ENCODE peak calls at places on chromosomes 2 and 18, in five cellular contexts. One of them, this sample, is unnamed.

GRCh38 chr2:52934354-52934898 is 833.2 kb upstream of the CHAC2 start:
- DNase-seq in ascending aorta: no peak
- DNase-seq in keratinocyte: peak
- DNase-seq in fibroblast of mammary gland: peak
- DNase-seq in mammary epithelial cell: peak
- DNase-seq in this sample: no peak

GRCh38 chr2:16330012-16330411 is 335.6 kb downstream of the CYRIA start:
- DNase-seq in ascending aorta: no peak
- DNase-seq in keratinocyte: no peak
- DNase-seq in fibroblast of mammary gland: no peak
- DNase-seq in mammary epithelial cell: no peak
- DNase-seq in this sample: no peak

GRCh38 chr2:215870986-215871385 is 142.4 kb downstream of the MREG start:
- DNase-seq in ascending aorta: no peak
- DNase-seq in keratinocyte: no peak
- DNase-seq in fibroblast of mammary gland: peak
- DNase-seq in mammary epithelial cell: no peak
- DNase-seq in this sample: no peak

GRCh38 chr2:30106543-30106942 is 40.3 kb upstream of the YPEL5 start:
- DNase-seq in ascending aorta: no peak
- DNase-seq in keratinocyte: no peak
- DNase-seq in fibroblast of mammary gland: peak
- DNase-seq in mammary epithelial cell: peak
- DNase-seq in this sample: no peak

GRCh38 chr2:98298685-98299180 is 47.5 kb upstream of the CNGA3 start:
- DNase-seq in ascending aorta: no peak
- DNase-seq in keratinocyte: no peak
- DNase-seq in fibroblast of mammary gland: no peak
- DNase-seq in mammary epithelial cell: no peak
- DNase-seq in this sample: no peak

GRCh38 chr18:35688757-35689156 is 107.2 kb downstream of the GALNT1 start:
- DNase-seq in ascending aorta: no peak
- DNase-seq in keratinocyte: no peak
- DNase-seq in fibroblast of mammary gland: no peak
- DNase-seq in mammary epithelial cell: peak
- DNase-seq in this sample: peak

GRCh38 chr2:237411683-237412349 is 2.1 kb downstream of the COL6A3 start:
- DNase-seq in ascending aorta: no peak
- DNase-seq in keratinocyte: no peak
- DNase-seq in fibroblast of mammary gland: peak
- DNase-seq in mammary epithelial cell: no peak
- DNase-seq in this sample: no peak

GRCh38 chr2:110800611-110801402 is 68.4 kb downstream of the ACOXL start:
- DNase-seq in ascending aorta: no peak
- DNase-seq in keratinocyte: no peak
- DNase-seq in fibroblast of mammary gland: no peak
- DNase-seq in mammary epithelial cell: no peak
- DNase-seq in this sample: no peak

GRCh38 chr2:62489162-62489561 is 16.8 kb downstream of the TMEM17 start:
- DNase-seq in ascending aorta: no peak
- DNase-seq in keratinocyte: no peak
- DNase-seq in fibroblast of mammary gland: peak
- DNase-seq in mammary epithelial cell: no peak
- DNase-seq in this sample: no peak

GRCh38 chr2:69827796-69828540 is 1.5 kb upstream of the GMCL1 start:
- DNase-seq in ascending aorta: no peak
- DNase-seq in keratinocyte: no peak
- DNase-seq in fibroblast of mammary gland: peak
- DNase-seq in mammary epithelial cell: no peak
- DNase-seq in this sample: no peak

GRCh38 chr2:27717070-27717453 is 53.4 kb downstream of the SLC4A1AP start:
- DNase-seq in ascending aorta: no peak
- DNase-seq in keratinocyte: peak
- DNase-seq in fibroblast of mammary gland: peak
- DNase-seq in mammary epithelial cell: peak
- DNase-seq in this sample: no peak

GRCh38 chr18:6983366-6983765 is 134.2 kb downstream of the LAMA1 start:
- DNase-seq in ascending aorta: no peak
- DNase-seq in keratinocyte: no peak
- DNase-seq in fibroblast of mammary gland: no peak
- DNase-seq in mammary epithelial cell: no peak
- DNase-seq in this sample: no peak

GRCh38 chr18:61333746-61334490 is 688 bp downstream of the CDH20 start:
- DNase-seq in ascending aorta: no peak
- DNase-seq in keratinocyte: no peak
- DNase-seq in fibroblast of mammary gland: peak
- DNase-seq in mammary epithelial cell: peak
- DNase-seq in this sample: no peak

GRCh38 chr2:170596576-170596975 is 118.6 kb upstream of the SP5 start:
- DNase-seq in ascending aorta: no peak
- DNase-seq in keratinocyte: no peak
- DNase-seq in fibroblast of mammary gland: no peak
- DNase-seq in mammary epithelial cell: no peak
- DNase-seq in this sample: no peak

GRCh38 chr2:218002792-218003191 is at the start of gene TNS1:
- DNase-seq in ascending aorta: no peak
- DNase-seq in keratinocyte: no peak
- DNase-seq in fibroblast of mammary gland: peak
- DNase-seq in mammary epithelial cell: no peak
- DNase-seq in this sample: no peak
- H3K4me3 ChIP-seq in ascending aorta: peak
- H3K4me3 ChIP-seq in keratinocyte: no peak
- H3K4me3 ChIP-seq in fibroblast of mammary gland: peak
- H3K4me3 ChIP-seq in mammary epithelial cell: no peak
- H3K4me3 ChIP-seq in this sample: no peak

GRCh38 chr2:230910546-230911135 is 14.4 kb downstream of the GPR55 start:
- DNase-seq in ascending aorta: no peak
- DNase-seq in keratinocyte: no peak
- DNase-seq in fibroblast of mammary gland: no peak
- DNase-seq in mammary epithelial cell: no peak
- DNase-seq in this sample: no peak
- TF ChIP-seq CTCF in ascending aorta: no peak
- TF ChIP-seq CTCF in keratinocyte: no peak
- TF ChIP-seq CTCF in fibroblast of mammary gland: no peak
- TF ChIP-seq CTCF in mammary epithelial cell: no peak
- TF ChIP-seq CTCF in this sample: no peak

GRCh38 chr2:134391751-134392160 is 137.9 kb downstream of the MGAT5 start:
- DNase-seq in ascending aorta: no peak
- DNase-seq in keratinocyte: peak
- DNase-seq in fibroblast of mammary gland: no peak
- DNase-seq in mammary epithelial cell: peak
- DNase-seq in this sample: peak
- H3K4me3 ChIP-seq in ascending aorta: no peak
- H3K4me3 ChIP-seq in keratinocyte: no peak
- H3K4me3 ChIP-seq in fibroblast of mammary gland: no peak
- H3K4me3 ChIP-seq in mammary epithelial cell: no peak
- H3K4me3 ChIP-seq in this sample: no peak

DNA sequence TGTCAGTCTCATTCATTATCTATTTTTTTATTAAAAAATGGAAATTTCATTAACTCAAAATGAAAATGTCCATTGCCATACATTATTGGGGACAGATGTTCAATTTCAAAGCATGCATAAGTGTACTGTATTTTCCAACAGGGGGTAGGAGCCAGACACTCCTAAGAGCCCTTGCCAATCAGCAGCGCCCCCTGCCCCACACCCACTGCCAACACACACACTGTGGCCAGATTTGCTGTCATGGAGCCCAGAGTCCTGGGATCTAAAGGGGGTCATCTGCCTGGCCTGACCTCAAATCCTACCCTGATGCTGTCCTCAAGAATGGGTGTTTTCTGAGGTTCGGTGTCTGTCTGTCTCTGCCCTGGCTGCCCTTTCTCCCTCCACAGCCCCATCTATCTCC is 162.2 kb upstream of the TWIST2 start:
- DNase-seq in ascending aorta: no peak
- DNase-seq in keratinocyte: no peak
- DNase-seq in fibroblast of mammary gland: peak
- DNase-seq in mammary epithelial cell: no peak
- DNase-seq in this sample: no peak
- TF ChIP-seq CTCF in ascending aorta: no peak
- TF ChIP-seq CTCF in keratinocyte: no peak
- TF ChIP-seq CTCF in fibroblast of mammary gland: no peak
- TF ChIP-seq CTCF in mammary epithelial cell: no peak
- TF ChIP-seq CTCF in this sample: no peak

GRCh38 chr2:219054956-219055903 is 5.5 kb downstream of the IHH start:
- DNase-seq in ascending aorta: no peak
- DNase-seq in keratinocyte: no peak
- DNase-seq in fibroblast of mammary gland: no peak
- DNase-seq in mammary epithelial cell: no peak
- DNase-seq in this sample: no peak

GRCh38 chr2:219056176-219056895 is 4.4 kb downstream of the IHH start:
- DNase-seq in ascending aorta: no peak
- DNase-seq in keratinocyte: no peak
- DNase-seq in fibroblast of mammary gland: no peak
- DNase-seq in mammary epithelial cell: no peak
- DNase-seq in this sample: no peak

GRCh38 chr2:219058541-219059374 is 2.0 kb downstream of the IHH start:
- DNase-seq in ascending aorta: no peak
- DNase-seq in keratinocyte: no peak
- DNase-seq in fibroblast of mammary gland: no peak
- DNase-seq in mammary epithelial cell: no peak
- DNase-seq in this sample: no peak

GRCh38 chr2:219057709-219058540 is 2.8 kb downstream of the IHH start:
- DNase-seq in ascending aorta: peak
- DNase-seq in keratinocyte: no peak
- DNase-seq in fibroblast of mammary gland: peak
- DNase-seq in mammary epithelial cell: peak
- DNase-seq in this sample: peak

DNA sequence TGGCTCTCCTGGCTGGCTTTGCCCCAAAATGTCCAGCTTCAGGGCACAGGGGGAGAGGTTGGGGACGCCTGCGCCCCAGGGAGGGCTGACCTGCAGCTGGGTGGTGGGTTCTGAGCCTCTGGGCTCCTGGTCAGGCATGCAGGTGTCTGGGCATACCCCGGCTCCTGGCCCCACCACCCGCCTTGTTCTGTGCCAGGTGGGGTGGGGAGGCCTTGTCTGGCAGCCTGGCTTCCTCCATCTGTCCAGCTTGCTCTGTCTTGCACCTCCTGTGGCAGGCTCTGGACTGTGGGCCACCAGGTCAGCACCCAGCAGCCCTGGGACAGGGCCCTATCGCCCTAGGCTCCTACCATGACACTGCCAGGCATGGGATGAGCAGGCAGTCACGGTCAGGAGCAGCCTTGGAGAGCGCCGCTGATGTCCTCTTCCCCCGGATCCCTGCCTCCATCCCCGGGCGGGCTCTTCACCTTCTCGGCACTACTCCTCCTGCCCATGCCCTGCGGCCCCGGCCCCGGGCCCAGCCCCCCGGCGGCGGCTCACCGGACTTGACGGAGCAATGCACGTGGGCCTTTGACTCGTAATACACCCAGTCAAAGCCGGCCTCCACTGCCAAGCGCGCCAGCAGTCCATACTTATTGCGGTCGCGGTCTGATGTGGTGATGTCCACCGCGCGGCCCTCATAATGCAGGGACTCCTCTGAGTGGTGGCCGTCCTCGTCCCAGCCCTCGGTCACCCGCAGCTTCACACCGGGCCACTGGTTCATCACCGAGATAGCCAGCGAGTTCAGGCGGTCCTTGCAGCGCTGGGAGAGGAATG is 3.6 kb downstream of the IHH start:
- DNase-seq in ascending aorta: no peak
- DNase-seq in keratinocyte: no peak
- DNase-seq in fibroblast of mammary gland: no peak
- DNase-seq in mammary epithelial cell: no peak
- DNase-seq in this sample: no peak
- H3K4me3 ChIP-seq in ascending aorta: no peak
- H3K4me3 ChIP-seq in keratinocyte: no peak
- H3K4me3 ChIP-seq in fibroblast of mammary gland: no peak
- H3K4me3 ChIP-seq in mammary epithelial cell: no peak
- H3K4me3 ChIP-seq in this sample: no peak

GRCh38 chr2:21165350-21165749 is 41.6 kb downstream of the TDRD15 start:
- DNase-seq in ascending aorta: no peak
- DNase-seq in keratinocyte: no peak
- DNase-seq in fibroblast of mammary gland: no peak
- DNase-seq in mammary epithelial cell: no peak
- DNase-seq in this sample: no peak
- TF ChIP-seq CTCF in ascending aorta: peak
- TF ChIP-seq CTCF in keratinocyte: no peak
- TF ChIP-seq CTCF in fibroblast of mammary gland: peak
- TF ChIP-seq CTCF in mammary epithelial cell: peak
- TF ChIP-seq CTCF in this sample: no peak

DNA sequence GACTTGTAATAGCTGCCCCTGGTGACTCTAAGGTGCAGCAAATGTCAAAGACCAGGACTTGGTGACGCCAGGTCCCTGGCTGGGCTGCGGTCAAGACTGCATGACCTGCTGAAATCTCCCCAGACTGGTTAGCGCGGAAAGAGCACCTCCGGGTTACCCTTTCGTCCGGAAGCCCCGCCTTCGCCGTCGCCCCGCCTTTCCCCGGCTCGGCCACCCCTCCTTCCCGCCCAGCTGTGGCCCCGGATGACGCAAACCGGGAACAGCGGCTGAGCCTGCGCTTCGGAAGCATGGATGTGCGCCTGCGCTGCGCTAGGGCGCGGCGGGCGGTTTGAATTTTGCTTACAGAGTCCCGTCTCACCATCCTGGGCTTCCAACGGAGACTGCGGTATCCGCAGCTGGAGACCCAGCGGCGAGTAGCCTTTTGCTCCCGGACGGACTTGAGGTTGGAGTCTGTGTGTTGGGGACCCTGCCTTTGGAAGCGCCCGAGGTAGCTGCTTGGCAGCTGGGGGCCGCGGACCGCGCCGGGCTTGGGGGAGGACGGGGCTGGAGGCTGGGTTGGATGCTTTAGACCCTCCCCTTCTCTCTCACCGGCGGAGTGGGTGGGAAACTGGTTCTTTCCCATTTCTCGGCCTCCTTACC is at the start of gene SKA1:
- DNase-seq in ascending aorta: peak
- DNase-seq in keratinocyte: peak
- DNase-seq in fibroblast of mammary gland: peak
- DNase-seq in mammary epithelial cell: peak
- DNase-seq in this sample: peak
- H3K4me3 ChIP-seq in ascending aorta: peak
- H3K4me3 ChIP-seq in keratinocyte: peak
- H3K4me3 ChIP-seq in fibroblast of mammary gland: peak
- H3K4me3 ChIP-seq in mammary epithelial cell: peak
- H3K4me3 ChIP-seq in this sample: peak

This sample was measured in GM12864.